ENCODE peak calls at places on chromosomes 3 and 15, in ten cellular contexts. One of them, this sample, is unnamed.

GRCh38 chr3:52061116-52061910 is 4.9 kb upstream of the DUSP7 start:
- DNase-seq in occipital lobe: no peak
- DNase-seq in NCI-H1417: no peak
- DNase-seq in stomach: peak; percentile 40
- DNase-seq in GM23248: peak; percentile 33
- DNase-seq in neural progenitor cell: no peak
- DNase-seq in astrocyte of the hippocampus: no peak
- DNase-seq in pons: no peak
- DNase-seq in left ventricle myocardium inferior: no peak
- DNase-seq in CD4-positive, alpha-beta T cell: no peak
- DNase-seq in this sample: no peak

GRCh38 chr3:126454026-126454425 is 21.7 kb downstream of the ZXDC start:
- DNase-seq in neural progenitor cell: no peak
- DNase-seq in occipital lobe: no peak
- DNase-seq in CD4-positive, alpha-beta T cell: no peak
- DNase-seq in left ventricle myocardium inferior: no peak
- DNase-seq in pons: no peak
- DNase-seq in stomach: no peak
- DNase-seq in GM23248: no peak
- DNase-seq in astrocyte of the hippocampus: no peak
- DNase-seq in NCI-H1417: no peak
- DNase-seq in this sample: no peak

GRCh38 chr3:194069421-194070219 is 66.3 kb upstream of the HES1 start:
- DNase-seq in CD4-positive, alpha-beta T cell: no peak
- DNase-seq in GM23248: peak; percentile 45
- DNase-seq in stomach: no peak
- DNase-seq in NCI-H1417: no peak
- DNase-seq in astrocyte of the hippocampus: no peak
- DNase-seq in neural progenitor cell: no peak
- DNase-seq in pons: no peak
- DNase-seq in left ventricle myocardium inferior: no peak
- DNase-seq in occipital lobe: no peak
- DNase-seq in this sample: no peak

GRCh38 chr15:24678485-24678884 is 2.9 kb downstream of the NPAP1 start:
- DNase-seq in astrocyte of the hippocampus: no peak
- DNase-seq in CD4-positive, alpha-beta T cell: no peak
- DNase-seq in pons: no peak
- DNase-seq in occipital lobe: no peak
- DNase-seq in stomach: no peak
- DNase-seq in left ventricle myocardium inferior: no peak
- DNase-seq in neural progenitor cell: peak; percentile 8
- DNase-seq in NCI-H1417: peak; percentile 2
- DNase-seq in GM23248: no peak
- DNase-seq in this sample: no peak

GRCh38 chr3:176951144-176951543 is 246.1 kb downstream of the TBL1XR1 start:
- DNase-seq in astrocyte of the hippocampus: peak; percentile 62
- DNase-seq in CD4-positive, alpha-beta T cell: no peak
- DNase-seq in NCI-H1417: no peak
- DNase-seq in GM23248: peak; percentile 26
- DNase-seq in left ventricle myocardium inferior: peak; percentile 64
- DNase-seq in pons: no peak
- DNase-seq in occipital lobe: no peak
- DNase-seq in stomach: no peak
- DNase-seq in neural progenitor cell: no peak
- DNase-seq in this sample: no peak

GRCh38 chr3:6542795-6543194 is 318.1 kb upstream of the GRM7 start:
- DNase-seq in NCI-H1417: no peak
- DNase-seq in pons: no peak
- DNase-seq in stomach: no peak
- DNase-seq in left ventricle myocardium inferior: no peak
- DNase-seq in neural progenitor cell: no peak
- DNase-seq in astrocyte of the hippocampus: no peak
- DNase-seq in occipital lobe: no peak
- DNase-seq in GM23248: no peak
- DNase-seq in CD4-positive, alpha-beta T cell: no peak
- DNase-seq in this sample: no peak

GRCh38 chr3:71428841-71429609 is 154.5 kb downstream of the FOXP1 start:
- DNase-seq in CD4-positive, alpha-beta T cell: no peak
- DNase-seq in pons: no peak
- DNase-seq in GM23248: peak; percentile 68
- DNase-seq in left ventricle myocardium inferior: peak; percentile 35
- DNase-seq in neural progenitor cell: no peak
- DNase-seq in stomach: no peak
- DNase-seq in astrocyte of the hippocampus: peak; percentile 64
- DNase-seq in occipital lobe: no peak
- DNase-seq in NCI-H1417: no peak
- DNase-seq in this sample: no peak

GRCh38 chr3:3189102-3189727 is 9.7 kb upstream of the CRBN start:
- DNase-seq in neural progenitor cell: no peak
- DNase-seq in pons: no peak
- DNase-seq in astrocyte of the hippocampus: no peak
- DNase-seq in occipital lobe: no peak
- DNase-seq in GM23248: no peak
- DNase-seq in left ventricle myocardium inferior: no peak
- DNase-seq in stomach: no peak
- DNase-seq in CD4-positive, alpha-beta T cell: no peak
- DNase-seq in NCI-H1417: no peak
- DNase-seq in this sample: no peak

GRCh38 chr3:34183581-34184313 is 385.3 kb downstream of the PDCD6IP start:
- DNase-seq in pons: no peak
- DNase-seq in neural progenitor cell: no peak
- DNase-seq in GM23248: no peak
- DNase-seq in occipital lobe: no peak
- DNase-seq in NCI-H1417: peak; percentile 92
- DNase-seq in left ventricle myocardium inferior: no peak
- DNase-seq in CD4-positive, alpha-beta T cell: no peak
- DNase-seq in stomach: no peak
- DNase-seq in astrocyte of the hippocampus: no peak
- DNase-seq in this sample: no peak

GRCh38 chr15:88323468-88323867 is 66.9 kb upstream of the NTRK3 start:
- DNase-seq in pons: no peak
- DNase-seq in NCI-H1417: no peak
- DNase-seq in astrocyte of the hippocampus: no peak
- DNase-seq in occipital lobe: no peak
- DNase-seq in stomach: no peak
- DNase-seq in CD4-positive, alpha-beta T cell: no peak
- DNase-seq in left ventricle myocardium inferior: no peak
- DNase-seq in GM23248: no peak
- DNase-seq in neural progenitor cell: no peak
- DNase-seq in this sample: no peak

GRCh38 chr15:45645026-45645980 is 10.5 kb downstream of the SQOR start:
- DNase-seq in astrocyte of the hippocampus: peak; percentile 35
- DNase-seq in stomach: no peak
- DNase-seq in left ventricle myocardium inferior: no peak
- DNase-seq in neural progenitor cell: no peak
- DNase-seq in occipital lobe: no peak
- DNase-seq in NCI-H1417: no peak
- DNase-seq in pons: no peak
- DNase-seq in CD4-positive, alpha-beta T cell: no peak
- DNase-seq in GM23248: peak; percentile 82
- DNase-seq in this sample: no peak

GRCh38 chr15:81049835-81050234 is 49.1 kb downstream of the TLNRD1 start:
- DNase-seq in occipital lobe: peak; percentile 67
- DNase-seq in astrocyte of the hippocampus: no peak
- DNase-seq in stomach: no peak
- DNase-seq in CD4-positive, alpha-beta T cell: no peak
- DNase-seq in neural progenitor cell: no peak
- DNase-seq in left ventricle myocardium inferior: no peak
- DNase-seq in NCI-H1417: peak; percentile 50
- DNase-seq in GM23248: no peak
- DNase-seq in pons: peak; percentile 96
- DNase-seq in this sample: peak; percentile 68

GRCh38 chr3:25365636-25366035 is 62.4 kb upstream of the RARB start:
- DNase-seq in CD4-positive, alpha-beta T cell: no peak
- DNase-seq in astrocyte of the hippocampus: no peak
- DNase-seq in left ventricle myocardium inferior: no peak
- DNase-seq in pons: no peak
- DNase-seq in occipital lobe: no peak
- DNase-seq in GM23248: no peak
- DNase-seq in NCI-H1417: no peak
- DNase-seq in neural progenitor cell: no peak
- DNase-seq in stomach: no peak
- DNase-seq in this sample: no peak

GRCh38 chr3:21195203-21195602 is 555.8 kb downstream of the ZNF385D start:
- DNase-seq in stomach: no peak
- DNase-seq in occipital lobe: no peak
- DNase-seq in CD4-positive, alpha-beta T cell: no peak
- DNase-seq in left ventricle myocardium inferior: no peak
- DNase-seq in pons: no peak
- DNase-seq in GM23248: no peak
- DNase-seq in astrocyte of the hippocampus: no peak
- DNase-seq in neural progenitor cell: no peak
- DNase-seq in NCI-H1417: no peak
- DNase-seq in this sample: no peak